ENCODE peak calls at places on chromosomes 4 and X, in ten cellular contexts. One of them, this sample, is unnamed.
A peak's percentile ranks its signal among the peaks of the same experiment; 100 is the strongest.

GRCh38 chr4:5750052-5750950 is 39.3 kb downstream of the EVC start:
- DNase-seq in effector memory CD8-positive, alpha-beta T cell: no peak
- DNase-seq in BE2C: no peak
- DNase-seq in NCI-H1092: no peak
- DNase-seq in AG20443: peak; percentile 71
- DNase-seq in AG08395: peak; percentile 67
- DNase-seq in CD8-positive, alpha-beta memory T cell: no peak
- DNase-seq in activated CD4-positive, alpha-beta T cell treated with anti-CD3 and anti-CD28 coated beads, Interleukin-2, amount 50 U/mL, for 24 hours: no peak
- DNase-seq in activated CD8-positive, alpha-beta memory T cell treated with anti-CD3 and anti-CD28 coated beads, Interleukin-2, amount 50 U/mL, for 4 hours: no peak
- DNase-seq in aorta: no peak
- DNase-seq in this sample: no peak

GRCh38 chr4:56314207-56314915 is 72.9 kb downstream of the AASDH start:
- DNase-seq in effector memory CD8-positive, alpha-beta T cell: no peak
- DNase-seq in BE2C: no peak
- DNase-seq in NCI-H1092: no peak
- DNase-seq in AG20443: no peak
- DNase-seq in AG08395: no peak
- DNase-seq in CD8-positive, alpha-beta memory T cell: no peak
- DNase-seq in activated CD4-positive, alpha-beta T cell treated with anti-CD3 and anti-CD28 coated beads, Interleukin-2, amount 50 U/mL, for 24 hours: no peak
- DNase-seq in activated CD8-positive, alpha-beta memory T cell treated with anti-CD3 and anti-CD28 coated beads, Interleukin-2, amount 50 U/mL, for 4 hours: no peak
- DNase-seq in aorta: no peak
- DNase-seq in this sample: peak; percentile 54

GRCh38 chr4:8328866-8329559 is 59.5 kb downstream of the HTRA3 start:
- DNase-seq in effector memory CD8-positive, alpha-beta T cell: no peak
- DNase-seq in BE2C: peak; percentile 3
- DNase-seq in NCI-H1092: no peak
- DNase-seq in AG20443: no peak
- DNase-seq in AG08395: no peak
- DNase-seq in CD8-positive, alpha-beta memory T cell: no peak
- DNase-seq in activated CD4-positive, alpha-beta T cell treated with anti-CD3 and anti-CD28 coated beads, Interleukin-2, amount 50 U/mL, for 24 hours: no peak
- DNase-seq in activated CD8-positive, alpha-beta memory T cell treated with anti-CD3 and anti-CD28 coated beads, Interleukin-2, amount 50 U/mL, for 4 hours: peak; percentile 9
- DNase-seq in aorta: peak; percentile 29
- DNase-seq in this sample: no peak

GRCh38 chrX:51332188-51332942 is at the start of gene NUDT10:
- DNase-seq in effector memory CD8-positive, alpha-beta T cell: no peak
- DNase-seq in BE2C: peak; percentile 74
- DNase-seq in NCI-H1092: peak; percentile 10
- DNase-seq in AG20443: peak; percentile 30
- DNase-seq in AG08395: peak; percentile 10
- DNase-seq in CD8-positive, alpha-beta memory T cell: no peak
- DNase-seq in activated CD4-positive, alpha-beta T cell treated with anti-CD3 and anti-CD28 coated beads, Interleukin-2, amount 50 U/mL, for 24 hours: no peak
- DNase-seq in activated CD8-positive, alpha-beta memory T cell treated with anti-CD3 and anti-CD28 coated beads, Interleukin-2, amount 50 U/mL, for 4 hours: peak; percentile 30
- DNase-seq in aorta: peak; percentile 57
- DNase-seq in this sample: peak; percentile 87

GRCh38 chr4:147638942-147639341 is 21.7 kb downstream of the TMEM184C start:
- DNase-seq in effector memory CD8-positive, alpha-beta T cell: no peak
- DNase-seq in BE2C: no peak
- DNase-seq in NCI-H1092: no peak
- DNase-seq in AG20443: no peak
- DNase-seq in AG08395: no peak
- DNase-seq in CD8-positive, alpha-beta memory T cell: no peak
- DNase-seq in activated CD4-positive, alpha-beta T cell treated with anti-CD3 and anti-CD28 coated beads, Interleukin-2, amount 50 U/mL, for 24 hours: no peak
- DNase-seq in activated CD8-positive, alpha-beta memory T cell treated with anti-CD3 and anti-CD28 coated beads, Interleukin-2, amount 50 U/mL, for 4 hours: no peak
- DNase-seq in aorta: no peak
- DNase-seq in this sample: no peak

GRCh38 chrX:16778545-16778944 is 7.7 kb upstream of the TXLNG start:
- DNase-seq in effector memory CD8-positive, alpha-beta T cell: no peak
- DNase-seq in BE2C: no peak
- DNase-seq in NCI-H1092: no peak
- DNase-seq in AG20443: no peak
- DNase-seq in AG08395: no peak
- DNase-seq in CD8-positive, alpha-beta memory T cell: no peak
- DNase-seq in activated CD4-positive, alpha-beta T cell treated with anti-CD3 and anti-CD28 coated beads, Interleukin-2, amount 50 U/mL, for 24 hours: no peak
- DNase-seq in activated CD8-positive, alpha-beta memory T cell treated with anti-CD3 and anti-CD28 coated beads, Interleukin-2, amount 50 U/mL, for 4 hours: no peak
- DNase-seq in aorta: no peak
- DNase-seq in this sample: no peak

GRCh38 chrX:36434521-36434920 is 515.0 kb downstream of the CFAP47 start:
- DNase-seq in effector memory CD8-positive, alpha-beta T cell: no peak
- DNase-seq in BE2C: no peak
- DNase-seq in NCI-H1092: no peak
- DNase-seq in AG20443: no peak
- DNase-seq in AG08395: no peak
- DNase-seq in CD8-positive, alpha-beta memory T cell: no peak
- DNase-seq in activated CD4-positive, alpha-beta T cell treated with anti-CD3 and anti-CD28 coated beads, Interleukin-2, amount 50 U/mL, for 24 hours: no peak
- DNase-seq in activated CD8-positive, alpha-beta memory T cell treated with anti-CD3 and anti-CD28 coated beads, Interleukin-2, amount 50 U/mL, for 4 hours: no peak
- DNase-seq in aorta: no peak
- DNase-seq in this sample: no peak

GRCh38 chrX:140664939-140665338 is 44.6 kb upstream of the LINC00632 start:
- DNase-seq in effector memory CD8-positive, alpha-beta T cell: no peak
- DNase-seq in BE2C: no peak
- DNase-seq in NCI-H1092: no peak
- DNase-seq in AG20443: peak; percentile 13
- DNase-seq in AG08395: peak; percentile 11
- DNase-seq in CD8-positive, alpha-beta memory T cell: no peak
- DNase-seq in activated CD4-positive, alpha-beta T cell treated with anti-CD3 and anti-CD28 coated beads, Interleukin-2, amount 50 U/mL, for 24 hours: no peak
- DNase-seq in activated CD8-positive, alpha-beta memory T cell treated with anti-CD3 and anti-CD28 coated beads, Interleukin-2, amount 50 U/mL, for 4 hours: no peak
- DNase-seq in aorta: no peak
- DNase-seq in this sample: no peak

GRCh38 chr4:37469286-37469685 is 216.9 kb downstream of the RELL1 start:
- DNase-seq in effector memory CD8-positive, alpha-beta T cell: no peak
- DNase-seq in BE2C: no peak
- DNase-seq in NCI-H1092: no peak
- DNase-seq in AG20443: no peak
- DNase-seq in AG08395: no peak
- DNase-seq in CD8-positive, alpha-beta memory T cell: no peak
- DNase-seq in activated CD4-positive, alpha-beta T cell treated with anti-CD3 and anti-CD28 coated beads, Interleukin-2, amount 50 U/mL, for 24 hours: no peak
- DNase-seq in activated CD8-positive, alpha-beta memory T cell treated with anti-CD3 and anti-CD28 coated beads, Interleukin-2, amount 50 U/mL, for 4 hours: no peak
- DNase-seq in aorta: no peak
- DNase-seq in this sample: no peak

GRCh38 chr4:169050308-169050707 is 40.3 kb upstream of the CBR4 start:
- DNase-seq in effector memory CD8-positive, alpha-beta T cell: no peak
- DNase-seq in BE2C: no peak
- DNase-seq in NCI-H1092: no peak
- DNase-seq in AG20443: no peak
- DNase-seq in AG08395: no peak
- DNase-seq in CD8-positive, alpha-beta memory T cell: no peak
- DNase-seq in activated CD4-positive, alpha-beta T cell treated with anti-CD3 and anti-CD28 coated beads, Interleukin-2, amount 50 U/mL, for 24 hours: no peak
- DNase-seq in activated CD8-positive, alpha-beta memory T cell treated with anti-CD3 and anti-CD28 coated beads, Interleukin-2, amount 50 U/mL, for 4 hours: no peak
- DNase-seq in aorta: no peak
- DNase-seq in this sample: no peak

GRCh38 chr4:4856071-4857000 is 3.1 kb upstream of the MSX1 start:
- DNase-seq in effector memory CD8-positive, alpha-beta T cell: no peak
- DNase-seq in BE2C: peak; percentile 44
- DNase-seq in NCI-H1092: no peak
- DNase-seq in AG20443: no peak
- DNase-seq in AG08395: no peak
- DNase-seq in CD8-positive, alpha-beta memory T cell: no peak
- DNase-seq in activated CD4-positive, alpha-beta T cell treated with anti-CD3 and anti-CD28 coated beads, Interleukin-2, amount 50 U/mL, for 24 hours: no peak
- DNase-seq in activated CD8-positive, alpha-beta memory T cell treated with anti-CD3 and anti-CD28 coated beads, Interleukin-2, amount 50 U/mL, for 4 hours: no peak
- DNase-seq in aorta: no peak
- DNase-seq in this sample: no peak

GRCh38 chrX:31333181-31333831 is 261.5 kb upstream of the FTHL17 start:
- DNase-seq in effector memory CD8-positive, alpha-beta T cell: no peak
- DNase-seq in BE2C: no peak
- DNase-seq in NCI-H1092: no peak
- DNase-seq in AG20443: peak; percentile 25
- DNase-seq in AG08395: peak; percentile 25
- DNase-seq in CD8-positive, alpha-beta memory T cell: no peak
- DNase-seq in activated CD4-positive, alpha-beta T cell treated with anti-CD3 and anti-CD28 coated beads, Interleukin-2, amount 50 U/mL, for 24 hours: no peak
- DNase-seq in activated CD8-positive, alpha-beta memory T cell treated with anti-CD3 and anti-CD28 coated beads, Interleukin-2, amount 50 U/mL, for 4 hours: no peak
- DNase-seq in aorta: no peak
- DNase-seq in this sample: no peak

GRCh38 chrX:136166221-136166855 is 19.0 kb downstream of the FHL1 start:
- DNase-seq in effector memory CD8-positive, alpha-beta T cell: no peak
- DNase-seq in BE2C: no peak
- DNase-seq in NCI-H1092: no peak
- DNase-seq in AG20443: peak; percentile 33
- DNase-seq in AG08395: peak; percentile 60
- DNase-seq in CD8-positive, alpha-beta memory T cell: no peak
- DNase-seq in activated CD4-positive, alpha-beta T cell treated with anti-CD3 and anti-CD28 coated beads, Interleukin-2, amount 50 U/mL, for 24 hours: no peak
- DNase-seq in activated CD8-positive, alpha-beta memory T cell treated with anti-CD3 and anti-CD28 coated beads, Interleukin-2, amount 50 U/mL, for 4 hours: no peak
- DNase-seq in aorta: no peak
- DNase-seq in this sample: no peak

GRCh38 chrX:119045884-119046283 is 26.9 kb upstream of the CT47C1 start:
- DNase-seq in effector memory CD8-positive, alpha-beta T cell: no peak
- DNase-seq in BE2C: no peak
- DNase-seq in NCI-H1092: no peak
- DNase-seq in AG20443: no peak
- DNase-seq in AG08395: no peak
- DNase-seq in CD8-positive, alpha-beta memory T cell: no peak
- DNase-seq in activated CD4-positive, alpha-beta T cell treated with anti-CD3 and anti-CD28 coated beads, Interleukin-2, amount 50 U/mL, for 24 hours: no peak
- DNase-seq in activated CD8-positive, alpha-beta memory T cell treated with anti-CD3 and anti-CD28 coated beads, Interleukin-2, amount 50 U/mL, for 4 hours: no peak
- DNase-seq in aorta: no peak
- DNase-seq in this sample: no peak

GRCh38 chrX:40078489-40079288 is 19.1 kb downstream of the BCOR start:
- DNase-seq in effector memory CD8-positive, alpha-beta T cell: no peak
- DNase-seq in BE2C: no peak
- DNase-seq in NCI-H1092: no peak
- DNase-seq in AG20443: peak; percentile 23
- DNase-seq in AG08395: no peak
- DNase-seq in CD8-positive, alpha-beta memory T cell: no peak
- DNase-seq in activated CD4-positive, alpha-beta T cell treated with anti-CD3 and anti-CD28 coated beads, Interleukin-2, amount 50 U/mL, for 24 hours: no peak
- DNase-seq in activated CD8-positive, alpha-beta memory T cell treated with anti-CD3 and anti-CD28 coated beads, Interleukin-2, amount 50 U/mL, for 4 hours: no peak
- DNase-seq in aorta: peak; percentile 23
- DNase-seq in this sample: no peak

GRCh38 chr4:79881407-79881806 is 191.6 kb downstream of the ANTXR2 start:
- DNase-seq in effector memory CD8-positive, alpha-beta T cell: no peak
- DNase-seq in BE2C: no peak
- DNase-seq in NCI-H1092: no peak
- DNase-seq in AG20443: no peak
- DNase-seq in AG08395: no peak
- DNase-seq in CD8-positive, alpha-beta memory T cell: no peak
- DNase-seq in activated CD4-positive, alpha-beta T cell treated with anti-CD3 and anti-CD28 coated beads, Interleukin-2, amount 50 U/mL, for 24 hours: no peak
- DNase-seq in activated CD8-positive, alpha-beta memory T cell treated with anti-CD3 and anti-CD28 coated beads, Interleukin-2, amount 50 U/mL, for 4 hours: no peak
- DNase-seq in aorta: no peak
- DNase-seq in this sample: no peak

GRCh38 chr4:106090826-106091225 is 195.6 kb downstream of the NPNT start:
- DNase-seq in effector memory CD8-positive, alpha-beta T cell: no peak
- DNase-seq in BE2C: no peak
- DNase-seq in NCI-H1092: no peak
- DNase-seq in AG20443: no peak
- DNase-seq in AG08395: no peak
- DNase-seq in CD8-positive, alpha-beta memory T cell: no peak
- DNase-seq in activated CD4-positive, alpha-beta T cell treated with anti-CD3 and anti-CD28 coated beads, Interleukin-2, amount 50 U/mL, for 24 hours: no peak
- DNase-seq in activated CD8-positive, alpha-beta memory T cell treated with anti-CD3 and anti-CD28 coated beads, Interleukin-2, amount 50 U/mL, for 4 hours: no peak
- DNase-seq in aorta: no peak
- DNase-seq in this sample: no peak

GRCh38 chr4:140300271-140300970 is 73.0 kb upstream of the SCOC start:
- DNase-seq in effector memory CD8-positive, alpha-beta T cell: no peak
- DNase-seq in BE2C: no peak
- DNase-seq in NCI-H1092: no peak
- DNase-seq in AG20443: peak; percentile 54
- DNase-seq in AG08395: peak; percentile 58
- DNase-seq in CD8-positive, alpha-beta memory T cell: no peak
- DNase-seq in activated CD4-positive, alpha-beta T cell treated with anti-CD3 and anti-CD28 coated beads, Interleukin-2, amount 50 U/mL, for 24 hours: no peak
- DNase-seq in activated CD8-positive, alpha-beta memory T cell treated with anti-CD3 and anti-CD28 coated beads, Interleukin-2, amount 50 U/mL, for 4 hours: no peak
- DNase-seq in aorta: no peak
- DNase-seq in this sample: peak; percentile 2

GRCh38 chrX:25034889-25035288 is 19.1 kb upstream of the ARX start:
- DNase-seq in effector memory CD8-positive, alpha-beta T cell: no peak
- DNase-seq in BE2C: no peak
- DNase-seq in NCI-H1092: no peak
- DNase-seq in AG20443: peak; percentile 16
- DNase-seq in AG08395: no peak
- DNase-seq in CD8-positive, alpha-beta memory T cell: no peak
- DNase-seq in activated CD4-positive, alpha-beta T cell treated with anti-CD3 and anti-CD28 coated beads, Interleukin-2, amount 50 U/mL, for 24 hours: no peak
- DNase-seq in activated CD8-positive, alpha-beta memory T cell treated with anti-CD3 and anti-CD28 coated beads, Interleukin-2, amount 50 U/mL, for 4 hours: no peak
- DNase-seq in aorta: no peak
- DNase-seq in this sample: no peak

GRCh38 chr4:25110653-25111329 is 49.5 kb downstream of the SEPSECS start:
- DNase-seq in effector memory CD8-positive, alpha-beta T cell: no peak
- DNase-seq in BE2C: no peak
- DNase-seq in NCI-H1092: no peak
- DNase-seq in AG20443: peak; percentile 4
- DNase-seq in AG08395: no peak
- DNase-seq in CD8-positive, alpha-beta memory T cell: no peak
- DNase-seq in activated CD4-positive, alpha-beta T cell treated with anti-CD3 and anti-CD28 coated beads, Interleukin-2, amount 50 U/mL, for 24 hours: no peak
- DNase-seq in activated CD8-positive, alpha-beta memory T cell treated with anti-CD3 and anti-CD28 coated beads, Interleukin-2, amount 50 U/mL, for 4 hours: no peak
- DNase-seq in aorta: no peak
- DNase-seq in this sample: no peak

GRCh38 chrX:114390251-114390796 is 193.6 kb upstream of the HTR2C start:
- DNase-seq in effector memory CD8-positive, alpha-beta T cell: no peak
- DNase-seq in BE2C: no peak
- DNase-seq in NCI-H1092: no peak
- DNase-seq in AG20443: no peak
- DNase-seq in AG08395: no peak
- DNase-seq in CD8-positive, alpha-beta memory T cell: no peak
- DNase-seq in activated CD4-positive, alpha-beta T cell treated with anti-CD3 and anti-CD28 coated beads, Interleukin-2, amount 50 U/mL, for 24 hours: no peak
- DNase-seq in activated CD8-positive, alpha-beta memory T cell treated with anti-CD3 and anti-CD28 coated beads, Interleukin-2, amount 50 U/mL, for 4 hours: no peak
- DNase-seq in aorta: no peak
- DNase-seq in this sample: no peak

GRCh38 chr4:2247128-2248043 is 5.5 kb upstream of the HAUS3 start:
- DNase-seq in effector memory CD8-positive, alpha-beta T cell: no peak
- DNase-seq in BE2C: peak; percentile 5
- DNase-seq in NCI-H1092: no peak
- DNase-seq in AG20443: no peak
- DNase-seq in AG08395: no peak
- DNase-seq in CD8-positive, alpha-beta memory T cell: no peak
- DNase-seq in activated CD4-positive, alpha-beta T cell treated with anti-CD3 and anti-CD28 coated beads, Interleukin-2, amount 50 U/mL, for 24 hours: no peak
- DNase-seq in activated CD8-positive, alpha-beta memory T cell treated with anti-CD3 and anti-CD28 coated beads, Interleukin-2, amount 50 U/mL, for 4 hours: no peak
- DNase-seq in aorta: peak; percentile 43
- DNase-seq in this sample: no peak

GRCh38 chrX:69073241-69073640 is 92.0 kb downstream of the PJA1 start:
- DNase-seq in effector memory CD8-positive, alpha-beta T cell: no peak
- DNase-seq in BE2C: no peak
- DNase-seq in NCI-H1092: no peak
- DNase-seq in AG20443: no peak
- DNase-seq in AG08395: no peak
- DNase-seq in CD8-positive, alpha-beta memory T cell: no peak
- DNase-seq in activated CD4-positive, alpha-beta T cell treated with anti-CD3 and anti-CD28 coated beads, Interleukin-2, amount 50 U/mL, for 24 hours: no peak
- DNase-seq in activated CD8-positive, alpha-beta memory T cell treated with anti-CD3 and anti-CD28 coated beads, Interleukin-2, amount 50 U/mL, for 4 hours: no peak
- DNase-seq in aorta: no peak
- DNase-seq in this sample: no peak

GRCh38 chr4:92305878-92306520 is 2.2 kb downstream of the GRID2 start:
- DNase-seq in effector memory CD8-positive, alpha-beta T cell: no peak
- DNase-seq in BE2C: peak; percentile 28
- DNase-seq in NCI-H1092: no peak
- DNase-seq in AG20443: peak; percentile 3
- DNase-seq in AG08395: no peak
- DNase-seq in CD8-positive, alpha-beta memory T cell: no peak
- DNase-seq in activated CD4-positive, alpha-beta T cell treated with anti-CD3 and anti-CD28 coated beads, Interleukin-2, amount 50 U/mL, for 24 hours: no peak
- DNase-seq in activated CD8-positive, alpha-beta memory T cell treated with anti-CD3 and anti-CD28 coated beads, Interleukin-2, amount 50 U/mL, for 4 hours: no peak
- DNase-seq in aorta: no peak
- DNase-seq in this sample: no peak

GRCh38 chr4:151690164-151690856 is 70.5 kb downstream of the GATB start:
- DNase-seq in effector memory CD8-positive, alpha-beta T cell: no peak
- DNase-seq in BE2C: no peak
- DNase-seq in NCI-H1092: no peak
- DNase-seq in AG20443: peak; percentile 62
- DNase-seq in AG08395: peak; percentile 73
- DNase-seq in CD8-positive, alpha-beta memory T cell: no peak
- DNase-seq in activated CD4-positive, alpha-beta T cell treated with anti-CD3 and anti-CD28 coated beads, Interleukin-2, amount 50 U/mL, for 24 hours: no peak
- DNase-seq in activated CD8-positive, alpha-beta memory T cell treated with anti-CD3 and anti-CD28 coated beads, Interleukin-2, amount 50 U/mL, for 4 hours: no peak
- DNase-seq in aorta: no peak
- DNase-seq in this sample: no peak

GRCh38 chr4:142121951-142122350 is 485.6 kb downstream of the IL15 start:
- DNase-seq in effector memory CD8-positive, alpha-beta T cell: no peak
- DNase-seq in BE2C: peak; percentile 9
- DNase-seq in NCI-H1092: no peak
- DNase-seq in AG20443: no peak
- DNase-seq in AG08395: no peak
- DNase-seq in CD8-positive, alpha-beta memory T cell: no peak
- DNase-seq in activated CD4-positive, alpha-beta T cell treated with anti-CD3 and anti-CD28 coated beads, Interleukin-2, amount 50 U/mL, for 24 hours: no peak
- DNase-seq in activated CD8-positive, alpha-beta memory T cell treated with anti-CD3 and anti-CD28 coated beads, Interleukin-2, amount 50 U/mL, for 4 hours: no peak
- DNase-seq in aorta: no peak
- DNase-seq in this sample: no peak

This sample was measured in H9.